ENCODE peak calls at places on chromosomes 7 and 10, in ten cellular contexts. M is uterus, Q is esophagus muscularis mucosa, T is ovary, V is H9, F is tibial artery, E is transverse colon, H is PC-3, B is body of pancreas, G is colonic mucosa. S is an unnamed sample. For H3K4me1, the result is how much of the 10 kb centered on the place peaks cover.

GRCh38 chr7:139687980-139688632 is 89.7 kb downstream of the HIPK2 start:
- DNase-seq in M (no peak), Q (no peak), T (no peak), V (peak), F (no peak), E (no peak), H (peak), B (no peak), G (no peak), S (no peak)

GRCh38 chr7:96723622-96724021 is 14.0 kb upstream of the SEM1 start:
- DNase-seq in M (no peak), Q (no peak), T (no peak), V (no peak), F (no peak), E (no peak), H (no peak), B (no peak), G (no peak), S (no peak)

GRCh38 chr7:135980665-135981180 is 3.6 kb upstream of the MTPN start:
- DNase-seq in M (no peak), Q (no peak), T (no peak), V (no peak), F (no peak), E (peak), H (peak), B (no peak), G (peak), S (no peak)

GRCh38 chr7:131170440-131171105 is 157.1 kb upstream of the MKLN1 start:
- DNase-seq in M (no peak), Q (no peak), T (no peak), V (no peak), F (no peak), E (no peak), H (no peak), B (no peak), G (no peak), S (no peak)

GRCh38 chr7:12595148-12595547 is 24.6 kb downstream of the SCIN start:
- DNase-seq in M (no peak), Q (no peak), T (no peak), V (no peak), F (no peak), E (no peak), H (no peak), B (no peak), G (no peak), S (no peak)

GRCh38 chr7:157462840-157463239 is 126.0 kb downstream of the DNAJB6 start:
- DNase-seq in M (no peak), Q (no peak), T (no peak), V (no peak), F (peak), E (no peak), H (no peak), B (no peak), G (no peak), S (no peak)

GRCh38 chr7:131300572-131301466 is 26.9 kb upstream of the MKLN1 start:
- DNase-seq in M (no peak), Q (peak), T (no peak), V (no peak), F (no peak), E (no peak), H (no peak), B (no peak), G (no peak), S (peak)

GRCh38 chr7:130921391-130922180 is 187.6 kb upstream of the KLF14 start:
- DNase-seq in M (no peak), Q (peak), T (peak), V (no peak), F (peak), E (peak), H (no peak), B (peak), G (peak), S (peak)

GRCh38 chr10:132975976-132976682 is 33.8 kb upstream of the CFAP46 start:
- DNase-seq in M (no peak), Q (no peak), T (no peak), V (no peak), F (peak), E (no peak), H (no peak), B (no peak), G (no peak), S (no peak)

GRCh38 chr10:98396096-98397053 is 18.6 kb downstream of the PYROXD2 start:
- DNase-seq in M (no peak), Q (no peak), T (no peak), V (no peak), F (no peak), E (no peak), H (no peak), B (no peak), G (no peak), S (no peak)

GRCh38 chr7:96670338-96671289 is 39.0 kb downstream of the SEM1 start:
- DNase-seq in M (no peak), Q (no peak), T (no peak), V (no peak), F (no peak), E (no peak), H (no peak), B (no peak), G (no peak), S (no peak)

GRCh38 chr10:454860-455259 is 234.6 kb downstream of the DIP2C start:
- DNase-seq in M (peak), Q (no peak), T (peak), V (no peak), F (peak), E (no peak), H (peak), B (peak), G (no peak), S (no peak)

GRCh38 chr10:67697646-67698245 is 1.8 kb upstream of the CTNNA3 start:
- DNase-seq in M (no peak), Q (no peak), T (no peak), V (no peak), F (no peak), E (no peak), H (peak), B (peak), G (peak), S (peak)

GRCh38 chr10:18144928-18145327 is 4.7 kb downstream of the CACNB2 start:
- DNase-seq in M (peak), Q (no peak), T (peak), V (no peak), F (peak), E (peak), H (no peak), B (peak), G (peak), S (no peak)
- H3K27ac ChIP-seq in M (peak), Q (peak), T (no peak), V (no peak), F (peak), E (peak), H (no peak), B (peak), G (no peak), S (no peak)

GRCh38 chr10:35379226-35380137 is 43.2 kb downstream of the CCNY start:
- DNase-seq in M (no peak), Q (no peak), T (no peak), V (no peak), F (peak), E (no peak), H (peak), B (no peak), G (no peak), S (no peak)
- TF ChIP-seq CTCF in M (no peak), Q (no peak), T (no peak), V (peak), F (no peak), E (no peak), H (peak), B (no peak), G (no peak), S (no peak)

GRCh38 chr7:29337628-29338116 is 143.1 kb downstream of the CHN2 start:
- DNase-seq in M (no peak), Q (no peak), T (no peak), V (no peak), F (no peak), E (no peak), H (no peak), B (no peak), G (no peak), S (no peak)

GRCh38 chr7:29332027-29332806 is 137.6 kb downstream of the CHN2 start:
- DNase-seq in M (peak), Q (no peak), T (no peak), V (no peak), F (no peak), E (no peak), H (no peak), B (no peak), G (no peak), S (no peak)

GRCh38 chr7:29336851-29337627 is 142.5 kb downstream of the CHN2 start:
- DNase-seq in M (no peak), Q (no peak), T (no peak), V (no peak), F (no peak), E (no peak), H (no peak), B (peak), G (no peak), S (no peak)

GRCh38 chr7:29332875-29333482 is 138.4 kb downstream of the CHN2 start:
- DNase-seq in M (no peak), Q (no peak), T (no peak), V (no peak), F (no peak), E (no peak), H (no peak), B (no peak), G (no peak), S (no peak)

DNA sequence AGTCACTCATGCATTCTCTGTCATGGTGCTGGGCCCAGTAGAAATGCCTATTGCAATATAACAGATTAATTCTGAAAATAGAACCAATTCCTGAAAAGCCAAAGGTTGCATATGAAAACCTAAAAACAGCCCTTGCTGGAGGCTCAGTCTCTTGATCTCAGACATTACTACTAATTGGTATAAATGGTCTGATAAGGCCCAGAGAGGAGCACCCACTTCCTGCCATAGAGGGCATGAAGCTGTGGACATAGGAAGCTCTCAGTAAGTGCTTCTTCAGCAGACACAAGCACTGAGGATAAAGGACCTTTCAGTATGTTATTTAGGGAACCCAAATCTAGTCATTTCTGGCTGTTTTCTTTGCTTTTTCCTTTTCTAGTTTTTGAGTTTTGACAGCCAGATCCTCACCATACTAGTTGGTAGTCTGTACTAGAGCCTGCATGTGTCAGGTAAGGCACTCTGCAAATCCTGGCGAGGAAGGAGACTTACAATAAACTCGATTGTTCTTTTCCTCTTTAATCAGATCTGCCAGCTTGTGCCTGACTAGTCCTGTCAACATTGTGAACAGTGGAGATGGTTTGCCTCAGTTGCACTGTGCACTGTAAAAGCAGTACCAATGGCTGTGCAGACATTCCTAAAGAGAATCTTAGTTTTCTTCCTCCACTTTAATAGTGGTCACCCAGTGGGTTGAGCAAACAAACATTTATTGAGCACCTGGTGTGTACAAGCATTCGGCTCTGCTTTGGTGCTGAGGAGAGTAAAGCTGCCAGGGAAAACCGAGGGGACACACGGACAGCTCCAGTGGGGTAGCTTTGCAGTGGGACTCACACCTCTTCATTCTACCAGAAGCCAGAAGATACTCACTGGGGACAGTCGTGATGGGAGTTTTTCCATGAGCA is 140.9 kb downstream of the CHN2 start:
- DNase-seq in M (no peak), Q (no peak), T (no peak), V (no peak), F (no peak), E (no peak), H (no peak), B (no peak), G (no peak), S (no peak)
- H3K4me1 ChIP-seq in M (under half), Q (under half), T (under half), V (under half), F (under half), E (under half), H (under half), B (half or more), G (under half), S (under half)

GRCh38 chr7:109213081-109213480 is 643.4 kb downstream of the DNAJB9 start:
- DNase-seq in M (no peak), Q (no peak), T (no peak), V (no peak), F (no peak), E (no peak), H (no peak), B (no peak), G (no peak), S (no peak)
- H3K27ac ChIP-seq in M (no peak), Q (no peak), T (no peak), V (no peak), F (no peak), E (no peak), H (no peak), B (no peak), G (no peak), S (no peak)

DNA sequence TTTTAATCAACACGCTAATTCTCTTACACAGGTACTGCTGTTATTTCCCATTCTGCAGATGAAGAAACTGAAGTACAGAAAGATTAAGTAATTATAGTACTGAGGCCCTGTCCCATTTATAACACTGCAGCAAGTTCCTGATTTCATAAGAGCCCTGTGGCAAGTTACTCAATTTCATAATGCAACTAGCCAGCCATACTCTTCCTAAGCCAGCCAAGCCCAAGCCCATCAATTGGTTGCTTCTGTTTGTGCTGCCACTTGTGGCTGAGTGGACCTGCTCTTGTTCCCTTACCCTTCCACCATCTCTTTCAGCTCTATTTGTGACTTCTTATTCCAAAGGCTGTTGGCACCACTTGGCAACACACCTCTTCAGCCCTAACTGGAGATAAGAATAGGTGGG is 19.7 kb upstream of the PRPF18 start:
- DNase-seq in M (no peak), Q (no peak), T (no peak), V (no peak), F (no peak), E (no peak), H (no peak), B (no peak), G (no peak), S (no peak)
- TF ChIP-seq CTCF in M (no peak), Q (no peak), T (no peak), V (no peak), F (no peak), E (no peak), H (no peak), B (no peak), G (no peak), S (no peak)

DNA sequence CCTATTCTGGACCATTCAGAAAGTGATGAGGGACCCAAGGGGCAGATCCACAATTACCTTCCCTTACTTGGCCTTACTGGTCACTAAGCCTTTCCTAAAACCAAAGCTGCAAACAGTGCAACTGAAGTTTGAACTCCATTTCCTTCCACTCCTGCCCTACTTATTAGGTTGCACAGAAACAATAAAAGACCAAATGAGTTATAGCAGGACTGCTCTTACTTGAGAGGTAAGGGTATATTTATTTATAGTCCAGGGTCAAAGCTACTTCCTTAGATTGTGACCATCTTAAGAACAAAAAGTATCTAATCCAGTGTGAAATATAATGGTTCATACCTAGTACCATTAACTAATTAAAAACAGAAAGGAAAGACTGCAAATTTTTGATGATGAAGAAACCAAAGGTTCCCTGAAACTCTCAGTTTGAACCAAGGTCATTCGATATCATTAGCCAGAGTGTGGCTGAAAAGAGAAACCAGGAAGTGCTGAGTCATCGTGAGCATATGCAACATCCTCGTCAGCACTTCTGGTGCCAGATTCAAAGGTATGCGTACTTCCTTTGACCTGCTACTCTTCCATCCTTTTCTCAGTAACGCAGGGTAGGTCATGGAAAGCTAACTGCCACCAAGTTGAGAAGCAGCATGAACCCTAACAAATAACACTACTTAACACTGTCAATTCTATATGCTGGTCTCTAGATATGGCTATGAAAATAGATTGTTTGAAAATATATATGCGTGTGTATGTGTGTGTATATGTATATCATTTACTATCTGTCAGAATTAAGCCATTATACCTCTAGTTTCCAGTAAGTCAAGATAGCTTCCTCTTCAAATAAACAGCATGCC is 26.8 kb downstream of the CDK6 start:
- DNase-seq in M (peak), Q (no peak), T (peak), V (peak), F (peak), E (peak), H (peak), B (peak), G (peak), S (peak)
- H3K4me1 ChIP-seq in M (under half), Q (under half), T (under half), V (under half), F (under half), E (under half), H (under half), B (under half), G (under half), S (under half)

GRCh38 chr7:47301078-47301477 is 280.8 kb downstream of the TNS3 start:
- DNase-seq in M (no peak), Q (no peak), T (no peak), V (peak), F (no peak), E (no peak), H (no peak), B (no peak), G (peak), S (no peak)

GRCh38 chr7:47301657-47302295 is 280.1 kb downstream of the TNS3 start:
- DNase-seq in M (no peak), Q (no peak), T (no peak), V (no peak), F (no peak), E (no peak), H (no peak), B (no peak), G (peak), S (no peak)

GRCh38 chr7:47303695-47304453 is 278.0 kb downstream of the TNS3 start:
- DNase-seq in M (no peak), Q (no peak), T (no peak), V (no peak), F (no peak), E (no peak), H (no peak), B (no peak), G (peak), S (no peak)

GRCh38 chr7:47303014-47303694 is 278.8 kb downstream of the TNS3 start:
- DNase-seq in M (no peak), Q (no peak), T (no peak), V (no peak), F (no peak), E (no peak), H (no peak), B (no peak), G (peak), S (no peak)

DNA sequence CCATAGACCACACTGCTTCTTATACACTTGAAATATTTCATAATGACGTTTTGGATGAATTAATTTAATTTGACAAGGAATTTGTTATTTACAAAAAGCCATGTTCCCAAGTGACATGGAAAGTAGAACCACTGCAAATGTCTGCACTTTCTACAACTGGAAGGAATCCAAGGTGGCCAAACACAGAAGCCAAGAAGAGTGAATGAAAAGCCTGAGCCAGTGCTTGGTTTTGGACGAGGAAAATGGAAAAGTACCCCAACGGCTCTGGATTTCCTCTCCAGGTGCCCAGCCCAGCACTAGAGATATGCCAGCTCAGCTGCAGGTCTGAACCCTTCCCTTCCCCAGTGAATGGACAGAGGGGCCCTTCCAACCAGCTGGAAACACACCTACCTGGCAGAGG is 279.4 kb downstream of the TNS3 start:
- DNase-seq in M (no peak), Q (no peak), T (no peak), V (no peak), F (no peak), E (no peak), H (no peak), B (no peak), G (no peak), S (no peak)
- H3K27ac ChIP-seq in M (no peak), Q (peak), T (no peak), V (no peak), F (no peak), E (no peak), H (no peak), B (no peak), G (no peak), S (peak)

DNA sequence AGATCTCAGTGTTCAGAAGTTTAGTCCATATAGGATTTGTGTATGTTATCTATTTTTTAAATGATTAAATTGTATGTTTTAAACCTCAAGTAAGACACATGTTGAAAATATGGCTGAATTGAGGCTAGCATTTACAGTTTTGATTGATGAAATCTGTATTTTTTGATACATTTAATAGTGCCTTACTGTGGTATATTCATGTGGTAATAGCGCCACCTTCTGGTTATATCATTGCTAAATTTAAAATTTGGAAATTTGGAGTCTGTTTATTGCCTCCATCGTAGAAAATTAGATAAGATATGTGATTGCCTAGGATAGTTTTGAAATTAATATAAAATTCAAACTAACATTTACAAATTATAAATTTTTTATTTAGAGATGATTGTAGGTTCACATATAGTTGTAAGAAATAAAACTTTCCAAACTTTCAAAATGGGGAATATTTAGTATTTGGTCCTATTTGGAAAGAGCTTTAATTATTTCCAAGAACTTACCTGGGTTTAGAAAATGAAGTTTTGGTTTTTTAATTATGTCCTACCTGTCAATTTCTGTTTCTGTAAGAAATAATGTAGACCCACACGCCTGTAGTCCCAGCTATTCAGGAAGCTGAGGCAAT is 19.1 kb upstream of the ARMS2 start:
- DNase-seq in M (no peak), Q (no peak), T (no peak), V (no peak), F (no peak), E (no peak), H (peak), B (no peak), G (no peak), S (peak)
- TF ChIP-seq CTCF in M (peak), Q (peak), T (peak), V (peak), F (peak), E (peak), H (peak), B (peak), G (peak), S (peak)

DNA sequence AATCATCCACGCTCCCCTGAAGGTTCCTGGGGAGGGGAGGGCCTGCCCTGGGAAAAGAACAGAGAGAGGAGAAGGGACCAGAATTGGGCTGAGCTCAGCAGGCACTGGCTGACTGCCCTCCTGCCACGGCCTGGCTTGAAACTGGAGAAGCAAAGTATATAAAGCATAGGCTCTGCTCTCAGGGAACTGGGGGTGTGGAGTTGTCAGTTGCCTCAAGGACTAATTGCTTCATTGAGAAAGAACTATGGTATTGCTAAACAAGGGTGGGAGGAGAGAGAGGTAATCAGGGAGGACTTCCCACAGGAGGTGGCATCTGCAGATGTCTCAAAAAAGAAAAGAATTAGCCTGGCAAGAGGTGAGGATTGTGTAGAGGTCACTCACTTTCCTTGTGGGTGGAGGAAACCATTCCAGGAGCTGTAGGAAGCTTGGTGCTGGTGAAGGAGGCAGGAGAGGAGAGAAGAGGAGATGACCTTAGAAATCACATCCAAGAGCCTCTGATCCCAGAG is 2.2 kb downstream of the PILRB start:
- DNase-seq in M (no peak), Q (no peak), T (no peak), V (no peak), F (no peak), E (no peak), H (no peak), B (no peak), G (no peak), S (no peak)
- H3K4me1 ChIP-seq in M (under half), Q (under half), T (under half), V (under half), F (under half), E (under half), H (under half), B (under half), G (under half), S (under half)

S was measured in tibial nerve.